ENCODE peak calls at places on chromosomes 2 and 18, in eight cellular contexts. Y, Z, A, V, G, O, T and M are unnamed samples.

GRCh38 chr18:9103488-9103887 is 989 bp downstream of the NDUFV2 start:
- DNase-seq in Y (no peak), Z (no peak), A (no peak), V (peak), G (no peak), O (peak), T (no peak), M (peak)

GRCh38 chr18:2164644-2165287 is 406.5 kb downstream of the METTL4 start:
- DNase-seq in Y (no peak), Z (no peak), A (no peak), V (no peak), G (no peak), O (no peak), T (no peak), M (no peak)

GRCh38 chr18:79530821-79531220 is 135.1 kb downstream of the NFATC1 start:
- DNase-seq in Y (no peak), Z (no peak), A (no peak), V (no peak), G (no peak), O (no peak), T (no peak), M (no peak)

GRCh38 chr2:234444888-234445287 is 52.0 kb downstream of the ARL4C start:
- DNase-seq in Y (no peak), Z (peak), A (no peak), V (peak), G (no peak), O (peak), T (peak), M (peak)

GRCh38 chr2:127355407-127356008 is 32.3 kb downstream of the MAP3K2 start:
- DNase-seq in Y (peak), Z (peak), A (no peak), V (no peak), G (no peak), O (peak), T (peak), M (peak)

GRCh38 chr18:52152036-52152435 is 188.0 kb upstream of the DCC start:
- DNase-seq in Y (no peak), Z (no peak), A (no peak), V (peak), G (no peak), O (no peak), T (no peak), M (no peak)

GRCh38 chr2:228768818-228769217 is 502.3 kb downstream of the PID1 start:
- DNase-seq in Y (peak), Z (no peak), A (no peak), V (peak), G (no peak), O (no peak), T (no peak), M (peak)

GRCh38 chr2:127155901-127156300 is 48.9 kb upstream of the BIN1 start:
- DNase-seq in Y (no peak), Z (no peak), A (no peak), V (no peak), G (no peak), O (no peak), T (no peak), M (no peak)

GRCh38 chr18:23229472-23229871 is 94.2 kb downstream of the CABLES1 start:
- DNase-seq in Y (no peak), Z (no peak), A (no peak), V (no peak), G (no peak), O (no peak), T (no peak), M (no peak)